ENCODE peak calls at places on chromosomes 4 and X, in eight cellular contexts. One of them, this sample, is unnamed.

GRCh38 chrX:1435241-1435900 is 17.3 kb downstream of the ASMTL start:
- DNase-seq in esophagus squamous epithelium: no peak
- DNase-seq in transverse colon: no peak
- DNase-seq in uterus: no peak
- DNase-seq in right lobe of liver: peak
- DNase-seq in upper lobe of left lung: no peak
- DNase-seq in stomach: no peak
- DNase-seq in NB4: no peak
- DNase-seq in this sample: no peak

GRCh38 chrX:5876984-5877655 is 351.5 kb downstream of the NLGN4X start:
- DNase-seq in esophagus squamous epithelium: no peak
- DNase-seq in transverse colon: peak
- DNase-seq in uterus: no peak
- DNase-seq in right lobe of liver: no peak
- DNase-seq in upper lobe of left lung: peak
- DNase-seq in stomach: no peak
- DNase-seq in NB4: peak
- DNase-seq in this sample: no peak

GRCh38 chr4:182968917-182969650 is 51.9 kb upstream of the DCTD start:
- DNase-seq in esophagus squamous epithelium: no peak
- DNase-seq in transverse colon: no peak
- DNase-seq in uterus: no peak
- DNase-seq in right lobe of liver: no peak
- DNase-seq in upper lobe of left lung: no peak
- DNase-seq in stomach: no peak
- DNase-seq in NB4: peak
- DNase-seq in this sample: no peak

GRCh38 chr4:152342293-152342692 is 193.6 kb downstream of the FBXW7 start:
- DNase-seq in esophagus squamous epithelium: no peak
- DNase-seq in transverse colon: no peak
- DNase-seq in uterus: no peak
- DNase-seq in right lobe of liver: no peak
- DNase-seq in upper lobe of left lung: no peak
- DNase-seq in stomach: no peak
- DNase-seq in NB4: no peak
- DNase-seq in this sample: no peak

GRCh38 chr4:42306221-42307109 is 90.8 kb upstream of the SHISA3 start:
- DNase-seq in esophagus squamous epithelium: no peak
- DNase-seq in transverse colon: no peak
- DNase-seq in uterus: no peak
- DNase-seq in right lobe of liver: no peak
- DNase-seq in upper lobe of left lung: no peak
- DNase-seq in stomach: no peak
- DNase-seq in NB4: no peak
- DNase-seq in this sample: no peak

GRCh38 chrX:127389900-127390299 is 570.4 kb downstream of the PRR32 start:
- DNase-seq in esophagus squamous epithelium: no peak
- DNase-seq in transverse colon: no peak
- DNase-seq in uterus: no peak
- DNase-seq in right lobe of liver: no peak
- DNase-seq in upper lobe of left lung: no peak
- DNase-seq in stomach: no peak
- DNase-seq in NB4: no peak
- DNase-seq in this sample: no peak

GRCh38 chr4:75708218-75708691 is 16.1 kb upstream of the USO1 start:
- DNase-seq in esophagus squamous epithelium: no peak
- DNase-seq in transverse colon: peak
- DNase-seq in uterus: no peak
- DNase-seq in right lobe of liver: no peak
- DNase-seq in upper lobe of left lung: no peak
- DNase-seq in stomach: no peak
- DNase-seq in NB4: peak
- DNase-seq in this sample: no peak

GRCh38 chr4:188372051-188372450 is 232.8 kb downstream of the TRIML1 start:
- DNase-seq in esophagus squamous epithelium: no peak
- DNase-seq in transverse colon: no peak
- DNase-seq in uterus: no peak
- DNase-seq in right lobe of liver: no peak
- DNase-seq in upper lobe of left lung: no peak
- DNase-seq in stomach: no peak
- DNase-seq in NB4: no peak
- DNase-seq in this sample: no peak

GRCh38 chrX:116238093-116238492 is 67.5 kb downstream of the AGTR2 start:
- DNase-seq in esophagus squamous epithelium: no peak
- DNase-seq in transverse colon: no peak
- DNase-seq in uterus: no peak
- DNase-seq in right lobe of liver: no peak
- DNase-seq in upper lobe of left lung: no peak
- DNase-seq in stomach: no peak
- DNase-seq in NB4: no peak
- DNase-seq in this sample: no peak

GRCh38 chr4:113945906-113946305 is 33.5 kb downstream of the ARSJ start:
- DNase-seq in esophagus squamous epithelium: no peak
- DNase-seq in transverse colon: no peak
- DNase-seq in uterus: no peak
- DNase-seq in right lobe of liver: no peak
- DNase-seq in upper lobe of left lung: no peak
- DNase-seq in stomach: no peak
- DNase-seq in NB4: no peak
- DNase-seq in this sample: no peak

GRCh38 chr4:113941836-113942235 is 37.6 kb downstream of the ARSJ start:
- DNase-seq in esophagus squamous epithelium: no peak
- DNase-seq in transverse colon: no peak
- DNase-seq in uterus: no peak
- DNase-seq in right lobe of liver: no peak
- DNase-seq in upper lobe of left lung: no peak
- DNase-seq in stomach: no peak
- DNase-seq in NB4: no peak
- DNase-seq in this sample: no peak

GRCh38 chr4:113947484-113947883 is 32.0 kb downstream of the ARSJ start:
- DNase-seq in esophagus squamous epithelium: no peak
- DNase-seq in transverse colon: no peak
- DNase-seq in uterus: no peak
- DNase-seq in right lobe of liver: no peak
- DNase-seq in upper lobe of left lung: no peak
- DNase-seq in stomach: no peak
- DNase-seq in NB4: no peak
- DNase-seq in this sample: no peak

GRCh38 chr4:113943863-113944262 is 35.6 kb downstream of the ARSJ start:
- DNase-seq in esophagus squamous epithelium: no peak
- DNase-seq in transverse colon: no peak
- DNase-seq in uterus: no peak
- DNase-seq in right lobe of liver: no peak
- DNase-seq in upper lobe of left lung: no peak
- DNase-seq in stomach: no peak
- DNase-seq in NB4: no peak
- DNase-seq in this sample: no peak

GRCh38 chr4:113943085-113943484 is 36.4 kb downstream of the ARSJ start:
- DNase-seq in esophagus squamous epithelium: no peak
- DNase-seq in transverse colon: no peak
- DNase-seq in uterus: no peak
- DNase-seq in right lobe of liver: no peak
- DNase-seq in upper lobe of left lung: no peak
- DNase-seq in stomach: no peak
- DNase-seq in NB4: no peak
- DNase-seq in this sample: no peak
- TF ChIP-seq POLR2A in esophagus squamous epithelium: no peak
- TF ChIP-seq POLR2A in transverse colon: no peak
- TF ChIP-seq POLR2A in uterus: no peak
- TF ChIP-seq POLR2A in right lobe of liver: no peak
- TF ChIP-seq POLR2A in upper lobe of left lung: no peak
- TF ChIP-seq POLR2A in stomach: no peak
- TF ChIP-seq POLR2A in NB4: no peak
- TF ChIP-seq POLR2A in this sample: no peak

GRCh38 chrX:82058728-82059127 is 856.8 kb downstream of the SH3BGRL start:
- DNase-seq in esophagus squamous epithelium: no peak
- DNase-seq in transverse colon: no peak
- DNase-seq in uterus: no peak
- DNase-seq in right lobe of liver: no peak
- DNase-seq in upper lobe of left lung: no peak
- DNase-seq in stomach: no peak
- DNase-seq in NB4: no peak
- DNase-seq in this sample: no peak
- TF ChIP-seq POLR2A in esophagus squamous epithelium: no peak
- TF ChIP-seq POLR2A in transverse colon: no peak
- TF ChIP-seq POLR2A in uterus: no peak
- TF ChIP-seq POLR2A in right lobe of liver: no peak
- TF ChIP-seq POLR2A in upper lobe of left lung: no peak
- TF ChIP-seq POLR2A in stomach: no peak
- TF ChIP-seq POLR2A in NB4: no peak
- TF ChIP-seq POLR2A in this sample: no peak

GRCh38 chrX:86051741-86052140 is 4.4 kb upstream of the CHM start:
- DNase-seq in esophagus squamous epithelium: no peak
- DNase-seq in transverse colon: no peak
- DNase-seq in uterus: no peak
- DNase-seq in right lobe of liver: no peak
- DNase-seq in upper lobe of left lung: no peak
- DNase-seq in stomach: no peak
- DNase-seq in NB4: no peak
- DNase-seq in this sample: no peak

GRCh38 chrX:86044210-86044609 is 3.1 kb downstream of the CHM start:
- DNase-seq in esophagus squamous epithelium: no peak
- DNase-seq in transverse colon: no peak
- DNase-seq in uterus: no peak
- DNase-seq in right lobe of liver: no peak
- DNase-seq in upper lobe of left lung: no peak
- DNase-seq in stomach: no peak
- DNase-seq in NB4: no peak
- DNase-seq in this sample: no peak

DNA sequence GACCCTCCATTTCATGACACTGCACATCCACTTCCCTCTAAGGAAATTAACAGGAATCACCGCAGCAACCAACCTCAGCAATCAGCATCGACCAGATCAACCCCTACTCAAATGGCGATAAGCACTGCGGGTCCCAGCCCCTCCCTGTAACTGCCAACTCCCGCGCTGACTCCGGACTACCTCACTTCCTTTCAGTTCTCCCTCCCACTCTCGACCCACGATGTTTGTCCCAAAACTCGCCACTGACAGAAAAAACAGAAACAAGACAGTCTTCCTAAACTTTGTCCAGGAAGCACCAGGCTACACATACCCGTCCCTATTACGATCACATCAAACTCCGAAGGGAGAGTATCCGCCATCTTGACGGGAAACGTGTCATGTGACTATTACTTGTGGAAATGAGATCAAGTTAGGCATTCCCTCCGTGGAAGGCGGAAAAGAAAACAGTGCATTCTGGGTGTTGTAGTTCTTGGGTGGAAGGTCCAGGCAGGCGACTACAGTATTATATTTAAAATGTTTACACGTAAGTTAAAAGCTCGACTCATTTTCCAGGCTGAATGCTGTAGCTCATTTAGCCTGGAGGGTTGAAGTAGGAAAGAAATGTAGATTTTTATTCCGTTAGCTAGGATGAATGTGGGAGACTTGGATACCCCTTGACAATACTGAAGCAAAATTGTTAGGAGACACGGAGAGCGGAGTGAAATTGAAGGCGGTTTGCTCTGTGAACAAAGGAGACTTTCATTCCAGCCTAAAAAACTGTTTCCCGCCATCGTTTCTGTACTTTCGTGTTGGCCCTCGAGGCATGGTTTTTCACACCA is at the start of gene CHM:
- DNase-seq in esophagus squamous epithelium: no peak
- DNase-seq in transverse colon: peak
- DNase-seq in uterus: peak
- DNase-seq in right lobe of liver: peak
- DNase-seq in upper lobe of left lung: peak
- DNase-seq in stomach: peak
- DNase-seq in NB4: peak
- DNase-seq in this sample: peak
- TF ChIP-seq POLR2A in esophagus squamous epithelium: peak
- TF ChIP-seq POLR2A in transverse colon: peak
- TF ChIP-seq POLR2A in uterus: peak
- TF ChIP-seq POLR2A in right lobe of liver: peak
- TF ChIP-seq POLR2A in upper lobe of left lung: peak
- TF ChIP-seq POLR2A in stomach: no peak
- TF ChIP-seq POLR2A in NB4: peak
- TF ChIP-seq POLR2A in this sample: peak

GRCh38 chr4:39044364-39044946 is 12.2 kb upstream of the TMEM156 start:
- DNase-seq in esophagus squamous epithelium: peak
- DNase-seq in transverse colon: peak
- DNase-seq in uterus: peak
- DNase-seq in right lobe of liver: peak
- DNase-seq in upper lobe of left lung: peak
- DNase-seq in stomach: peak
- DNase-seq in NB4: peak
- DNase-seq in this sample: peak

GRCh38 chr4:39043697-39044363 is 11.6 kb upstream of the TMEM156 start:
- DNase-seq in esophagus squamous epithelium: no peak
- DNase-seq in transverse colon: no peak
- DNase-seq in uterus: no peak
- DNase-seq in right lobe of liver: no peak
- DNase-seq in upper lobe of left lung: no peak
- DNase-seq in stomach: no peak
- DNase-seq in NB4: peak
- DNase-seq in this sample: no peak

GRCh38 chr4:39045791-39046221 is 13.6 kb upstream of the TMEM156 start:
- DNase-seq in esophagus squamous epithelium: no peak
- DNase-seq in transverse colon: no peak
- DNase-seq in uterus: no peak
- DNase-seq in right lobe of liver: no peak
- DNase-seq in upper lobe of left lung: no peak
- DNase-seq in stomach: no peak
- DNase-seq in NB4: peak
- DNase-seq in this sample: no peak

GRCh38 chr4:39046243-39046642 is 14.0 kb upstream of the TMEM156 start:
- DNase-seq in esophagus squamous epithelium: no peak
- DNase-seq in transverse colon: no peak
- DNase-seq in uterus: no peak
- DNase-seq in right lobe of liver: no peak
- DNase-seq in upper lobe of left lung: peak
- DNase-seq in stomach: no peak
- DNase-seq in NB4: peak
- DNase-seq in this sample: no peak

GRCh38 chr4:39044947-39045734 is 12.9 kb upstream of the TMEM156 start:
- DNase-seq in esophagus squamous epithelium: no peak
- DNase-seq in transverse colon: no peak
- DNase-seq in uterus: no peak
- DNase-seq in right lobe of liver: no peak
- DNase-seq in upper lobe of left lung: no peak
- DNase-seq in stomach: peak
- DNase-seq in NB4: peak
- DNase-seq in this sample: no peak
- TF ChIP-seq POLR2A in esophagus squamous epithelium: peak
- TF ChIP-seq POLR2A in transverse colon: no peak
- TF ChIP-seq POLR2A in uterus: peak
- TF ChIP-seq POLR2A in right lobe of liver: peak
- TF ChIP-seq POLR2A in upper lobe of left lung: peak
- TF ChIP-seq POLR2A in stomach: no peak
- TF ChIP-seq POLR2A in NB4: no peak
- TF ChIP-seq POLR2A in this sample: no peak

GRCh38 chr4:89110986-89111832 is at the start of gene TIGD2:
- DNase-seq in esophagus squamous epithelium: peak
- DNase-seq in transverse colon: peak
- DNase-seq in uterus: peak
- DNase-seq in right lobe of liver: peak
- DNase-seq in upper lobe of left lung: peak
- DNase-seq in stomach: peak
- DNase-seq in NB4: peak
- DNase-seq in this sample: peak
- TF ChIP-seq POLR2A in esophagus squamous epithelium: peak
- TF ChIP-seq POLR2A in transverse colon: peak
- TF ChIP-seq POLR2A in uterus: peak
- TF ChIP-seq POLR2A in right lobe of liver: peak
- TF ChIP-seq POLR2A in upper lobe of left lung: peak
- TF ChIP-seq POLR2A in stomach: peak
- TF ChIP-seq POLR2A in NB4: peak
- TF ChIP-seq POLR2A in this sample: peak

This sample was measured in prostate gland.